ENCODE peak calls at places on chromosomes 13 and 19, in six cellular contexts. One of them, this sample, is unnamed. For H3K4me1, the result is how much of the 10 kb centered on the place peaks cover.

GRCh38 chr13:36382030-36382429 is 35.8 kb upstream of the SPART start:
- DNase-seq in CD8-positive, alpha-beta memory T cell: no peak
- DNase-seq in small intestine: no peak
- DNase-seq in body of pancreas: no peak
- DNase-seq in psoas muscle: no peak
- DNase-seq in fibroblast of lung: peak
- DNase-seq in this sample: no peak

GRCh38 chr13:65677906-65678305 is 1552.2 kb downstream of the PCDH9 start:
- DNase-seq in small intestine: no peak
- DNase-seq in psoas muscle: no peak
- DNase-seq in CD8-positive, alpha-beta memory T cell: no peak
- DNase-seq in body of pancreas: no peak
- DNase-seq in fibroblast of lung: peak
- DNase-seq in this sample: no peak

GRCh38 chr13:30276178-30276577 is 31.2 kb downstream of the KATNAL1 start:
- DNase-seq in fibroblast of lung: peak
- DNase-seq in body of pancreas: no peak
- DNase-seq in small intestine: no peak
- DNase-seq in psoas muscle: no peak
- DNase-seq in CD8-positive, alpha-beta memory T cell: no peak
- DNase-seq in this sample: no peak

GRCh38 chr13:44576396-44577235 is 486 bp upstream of the TSC22D1 start:
- DNase-seq in psoas muscle: peak
- DNase-seq in body of pancreas: peak
- DNase-seq in CD8-positive, alpha-beta memory T cell: peak
- DNase-seq in fibroblast of lung: no peak
- DNase-seq in small intestine: no peak
- DNase-seq in this sample: peak

GRCh38 chr13:112073245-112074138 is 6.5 kb downstream of the SOX1 start:
- DNase-seq in small intestine: no peak
- DNase-seq in body of pancreas: no peak
- DNase-seq in CD8-positive, alpha-beta memory T cell: no peak
- DNase-seq in fibroblast of lung: no peak
- DNase-seq in psoas muscle: no peak
- DNase-seq in this sample: no peak

GRCh38 chr13:87614276-87614675 is 56.9 kb upstream of the SLITRK5 start:
- DNase-seq in CD8-positive, alpha-beta memory T cell: no peak
- DNase-seq in psoas muscle: no peak
- DNase-seq in body of pancreas: no peak
- DNase-seq in fibroblast of lung: no peak
- DNase-seq in small intestine: no peak
- DNase-seq in this sample: no peak

GRCh38 chr19:23440791-23441190 is 45.5 kb upstream of the ZNF91 start:
- DNase-seq in body of pancreas: no peak
- DNase-seq in CD8-positive, alpha-beta memory T cell: no peak
- DNase-seq in psoas muscle: no peak
- DNase-seq in small intestine: no peak
- DNase-seq in fibroblast of lung: no peak
- DNase-seq in this sample: no peak

GRCh38 chr13:32911506-32911905 is 104.7 kb upstream of the KL start:
- DNase-seq in fibroblast of lung: no peak
- DNase-seq in small intestine: peak
- DNase-seq in psoas muscle: no peak
- DNase-seq in body of pancreas: no peak
- DNase-seq in CD8-positive, alpha-beta memory T cell: no peak
- DNase-seq in this sample: no peak

GRCh38 chr19:41175825-41176734 is 16.9 kb upstream of the CYP2S1 start:
- DNase-seq in body of pancreas: peak
- DNase-seq in psoas muscle: no peak
- DNase-seq in CD8-positive, alpha-beta memory T cell: no peak
- DNase-seq in small intestine: peak
- DNase-seq in fibroblast of lung: peak
- DNase-seq in this sample: no peak

GRCh38 chr19:39084732-39085080 is 538 bp downstream of the ACP7 start:
- DNase-seq in small intestine: no peak
- DNase-seq in fibroblast of lung: no peak
- DNase-seq in body of pancreas: no peak
- DNase-seq in psoas muscle: no peak
- DNase-seq in CD8-positive, alpha-beta memory T cell: no peak
- DNase-seq in this sample: no peak

GRCh38 chr13:31093145-31093885 is 68.4 kb downstream of the HSPH1 start:
- DNase-seq in CD8-positive, alpha-beta memory T cell: no peak
- DNase-seq in psoas muscle: no peak
- DNase-seq in small intestine: no peak
- DNase-seq in body of pancreas: no peak
- DNase-seq in fibroblast of lung: no peak
- DNase-seq in this sample: no peak

GRCh38 chr13:93932901-93933300 is 546.6 kb downstream of the DCT start:
- DNase-seq in small intestine: no peak
- DNase-seq in fibroblast of lung: peak
- DNase-seq in CD8-positive, alpha-beta memory T cell: no peak
- DNase-seq in psoas muscle: no peak
- DNase-seq in body of pancreas: no peak
- DNase-seq in this sample: no peak

GRCh38 chr13:62846302-62846701 is 1430.7 kb upstream of the PCDH20 start:
- DNase-seq in fibroblast of lung: peak
- DNase-seq in body of pancreas: no peak
- DNase-seq in psoas muscle: no peak
- DNase-seq in CD8-positive, alpha-beta memory T cell: no peak
- DNase-seq in small intestine: no peak
- DNase-seq in this sample: no peak

GRCh38 chr13:94707400-94708021 is 4.8 kb downstream of the SOX21 start:
- DNase-seq in small intestine: no peak
- DNase-seq in CD8-positive, alpha-beta memory T cell: no peak
- DNase-seq in body of pancreas: no peak
- DNase-seq in fibroblast of lung: no peak
- DNase-seq in psoas muscle: no peak
- DNase-seq in this sample: no peak

GRCh38 chr19:41784337-41785239 is 11.8 kb upstream of the CEACAM3 start:
- DNase-seq in CD8-positive, alpha-beta memory T cell: no peak
- DNase-seq in body of pancreas: no peak
- DNase-seq in small intestine: peak
- DNase-seq in psoas muscle: no peak
- DNase-seq in fibroblast of lung: no peak
- DNase-seq in this sample: no peak

GRCh38 chr19:17468302-17469091 is 1.8 kb upstream of the SLC27A1 start:
- DNase-seq in fibroblast of lung: peak
- DNase-seq in body of pancreas: peak
- DNase-seq in CD8-positive, alpha-beta memory T cell: no peak
- DNase-seq in small intestine: no peak
- DNase-seq in psoas muscle: peak
- DNase-seq in this sample: peak

GRCh38 chr13:50129065-50129922 is 114.0 kb downstream of the KCNRG start:
- DNase-seq in fibroblast of lung: no peak
- DNase-seq in CD8-positive, alpha-beta memory T cell: no peak
- DNase-seq in small intestine: no peak
- DNase-seq in psoas muscle: peak
- DNase-seq in body of pancreas: no peak
- DNase-seq in this sample: peak

GRCh38 chr13:79648191-79648590 is 167.2 kb downstream of the NDFIP2 start:
- DNase-seq in small intestine: no peak
- DNase-seq in psoas muscle: no peak
- DNase-seq in body of pancreas: no peak
- DNase-seq in CD8-positive, alpha-beta memory T cell: no peak
- DNase-seq in fibroblast of lung: no peak
- DNase-seq in this sample: no peak

GRCh38 chr13:34435338-34435737 is 506.7 kb upstream of the NBEA start:
- DNase-seq in fibroblast of lung: peak
- DNase-seq in small intestine: no peak
- DNase-seq in CD8-positive, alpha-beta memory T cell: no peak
- DNase-seq in psoas muscle: no peak
- DNase-seq in body of pancreas: no peak
- DNase-seq in this sample: no peak

GRCh38 chr13:113187905-113188595 is 20.4 kb downstream of the PCID2 start:
- DNase-seq in body of pancreas: no peak
- DNase-seq in fibroblast of lung: peak
- DNase-seq in small intestine: no peak
- DNase-seq in CD8-positive, alpha-beta memory T cell: no peak
- DNase-seq in psoas muscle: no peak
- DNase-seq in this sample: no peak

GRCh38 chr13:22049384-22049783 is 378.5 kb downstream of the FGF9 start:
- DNase-seq in body of pancreas: no peak
- DNase-seq in CD8-positive, alpha-beta memory T cell: no peak
- DNase-seq in small intestine: no peak
- DNase-seq in psoas muscle: no peak
- DNase-seq in fibroblast of lung: no peak
- DNase-seq in this sample: no peak

GRCh38 chr13:92390217-92390616 is 836.4 kb upstream of the GPC6 start:
- DNase-seq in psoas muscle: no peak
- DNase-seq in CD8-positive, alpha-beta memory T cell: no peak
- DNase-seq in body of pancreas: no peak
- DNase-seq in small intestine: no peak
- DNase-seq in fibroblast of lung: peak
- DNase-seq in this sample: no peak

GRCh38 chr19:44848036-44848804 is 2.1 kb downstream of the NECTIN2 start:
- DNase-seq in fibroblast of lung: peak
- DNase-seq in CD8-positive, alpha-beta memory T cell: no peak
- DNase-seq in body of pancreas: peak
- DNase-seq in small intestine: no peak
- DNase-seq in psoas muscle: no peak
- DNase-seq in this sample: peak

GRCh38 chr13:65582160-65582559 is 1648.0 kb downstream of the PCDH9 start:
- DNase-seq in fibroblast of lung: no peak
- DNase-seq in body of pancreas: no peak
- DNase-seq in CD8-positive, alpha-beta memory T cell: no peak
- DNase-seq in small intestine: no peak
- DNase-seq in psoas muscle: no peak
- DNase-seq in this sample: no peak

GRCh38 chr19:19642506-19643157 is 825 bp downstream of the GMIP start:
- DNase-seq in fibroblast of lung: no peak
- DNase-seq in psoas muscle: no peak
- DNase-seq in small intestine: peak
- DNase-seq in CD8-positive, alpha-beta memory T cell: peak
- DNase-seq in body of pancreas: no peak
- DNase-seq in this sample: no peak

GRCh38 chr13:62320129-62320724 is 904.6 kb upstream of the PCDH20 start:
- DNase-seq in fibroblast of lung: peak
- DNase-seq in CD8-positive, alpha-beta memory T cell: no peak
- DNase-seq in small intestine: peak
- DNase-seq in body of pancreas: no peak
- DNase-seq in psoas muscle: no peak
- DNase-seq in this sample: no peak

GRCh38 chr13:84405286-84405685 is 523.0 kb upstream of the SLITRK1 start:
- DNase-seq in fibroblast of lung: peak
- DNase-seq in psoas muscle: no peak
- DNase-seq in small intestine: no peak
- DNase-seq in body of pancreas: no peak
- DNase-seq in CD8-positive, alpha-beta memory T cell: no peak
- DNase-seq in this sample: no peak

DNA sequence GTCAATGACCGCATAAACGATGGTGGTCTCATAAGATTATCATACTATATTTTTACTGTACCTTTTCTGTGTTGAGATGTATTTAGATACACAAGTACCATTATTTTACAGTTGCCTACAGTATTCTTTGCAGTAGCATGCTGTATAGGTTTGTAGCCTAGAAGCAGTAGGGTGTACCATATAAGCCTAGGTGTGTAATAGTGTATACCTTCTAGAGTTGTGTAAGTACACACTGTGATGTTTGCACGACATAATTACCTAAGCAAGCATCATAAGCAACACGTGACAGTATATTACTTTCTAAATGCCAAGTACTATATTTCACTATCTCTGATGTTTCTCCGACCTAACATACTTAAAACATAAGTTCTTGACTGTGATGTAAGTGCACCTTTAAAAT is 2.7 kb downstream of the LPAR6 start:
- DNase-seq in CD8-positive, alpha-beta memory T cell: no peak
- DNase-seq in psoas muscle: no peak
- DNase-seq in body of pancreas: no peak
- DNase-seq in fibroblast of lung: no peak
- DNase-seq in small intestine: peak
- DNase-seq in this sample: no peak
- H3K4me1 ChIP-seq in CD8-positive, alpha-beta memory T cell: under half
- H3K4me1 ChIP-seq in psoas muscle: under half
- H3K4me1 ChIP-seq in body of pancreas: under half
- H3K4me1 ChIP-seq in fibroblast of lung: under half
- H3K4me1 ChIP-seq in small intestine: under half
- H3K4me1 ChIP-seq in this sample: under half

GRCh38 chr19:1668048-1668338 is 15.6 kb upstream of the TCF3 start:
- DNase-seq in small intestine: no peak
- DNase-seq in CD8-positive, alpha-beta memory T cell: no peak
- DNase-seq in body of pancreas: no peak
- DNase-seq in psoas muscle: no peak
- DNase-seq in fibroblast of lung: no peak
- DNase-seq in this sample: no peak

GRCh38 chr19:1668339-1669123 is 16.1 kb upstream of the TCF3 start:
- DNase-seq in CD8-positive, alpha-beta memory T cell: no peak
- DNase-seq in psoas muscle: no peak
- DNase-seq in fibroblast of lung: no peak
- DNase-seq in small intestine: no peak
- DNase-seq in body of pancreas: no peak
- DNase-seq in this sample: no peak

GRCh38 chr19:1665565-1666047 is 13.2 kb upstream of the TCF3 start:
- DNase-seq in body of pancreas: no peak
- DNase-seq in psoas muscle: no peak
- DNase-seq in CD8-positive, alpha-beta memory T cell: no peak
- DNase-seq in small intestine: no peak
- DNase-seq in fibroblast of lung: no peak
- DNase-seq in this sample: no peak

GRCh38 chr19:1661995-1662394 is 9.6 kb upstream of the TCF3 start:
- DNase-seq in CD8-positive, alpha-beta memory T cell: no peak
- DNase-seq in fibroblast of lung: no peak
- DNase-seq in psoas muscle: no peak
- DNase-seq in small intestine: no peak
- DNase-seq in body of pancreas: no peak
- DNase-seq in this sample: no peak

GRCh38 chr19:1663854-1664253 is 11.4 kb upstream of the TCF3 start:
- DNase-seq in body of pancreas: no peak
- DNase-seq in psoas muscle: no peak
- DNase-seq in small intestine: no peak
- DNase-seq in fibroblast of lung: no peak
- DNase-seq in CD8-positive, alpha-beta memory T cell: no peak
- DNase-seq in this sample: no peak
- H3K4me1 ChIP-seq in body of pancreas: under half
- H3K4me1 ChIP-seq in psoas muscle: under half
- H3K4me1 ChIP-seq in small intestine: under half
- H3K4me1 ChIP-seq in fibroblast of lung: under half
- H3K4me1 ChIP-seq in CD8-positive, alpha-beta memory T cell: under half
- H3K4me1 ChIP-seq in this sample: under half

DNA sequence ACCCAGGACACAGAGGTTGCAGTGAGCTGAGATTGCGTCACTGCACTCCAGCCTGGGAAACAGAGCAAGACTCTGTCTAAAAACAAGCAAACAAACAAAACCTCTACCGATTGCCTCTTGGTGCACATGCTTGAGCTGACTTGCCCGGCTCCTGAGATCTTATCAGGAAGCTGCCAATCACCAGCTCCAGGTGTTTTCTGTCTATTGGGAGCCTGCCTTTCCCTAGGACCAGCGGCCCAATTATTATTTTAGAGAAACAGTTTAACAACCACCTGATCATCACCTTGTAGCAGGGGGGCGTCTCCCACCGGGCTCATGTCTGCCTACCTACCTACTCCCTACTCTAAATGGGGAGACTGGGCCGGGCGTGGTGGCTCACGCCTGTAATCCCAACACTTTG is 10.8 kb downstream of the CLEC4M start:
- DNase-seq in CD8-positive, alpha-beta memory T cell: no peak
- DNase-seq in small intestine: no peak
- DNase-seq in psoas muscle: no peak
- DNase-seq in fibroblast of lung: no peak
- DNase-seq in body of pancreas: no peak
- DNase-seq in this sample: no peak
- H3K4me1 ChIP-seq in CD8-positive, alpha-beta memory T cell: under half
- H3K4me1 ChIP-seq in small intestine: under half
- H3K4me1 ChIP-seq in psoas muscle: under half
- H3K4me1 ChIP-seq in fibroblast of lung: under half
- H3K4me1 ChIP-seq in body of pancreas: under half
- H3K4me1 ChIP-seq in this sample: under half

GRCh38 chr19:48630289-48631036 is 6.7 kb downstream of the DBP start:
- DNase-seq in CD8-positive, alpha-beta memory T cell: no peak
- DNase-seq in body of pancreas: peak
- DNase-seq in psoas muscle: peak
- DNase-seq in fibroblast of lung: peak
- DNase-seq in small intestine: peak
- DNase-seq in this sample: peak
- H3K4me1 ChIP-seq in CD8-positive, alpha-beta memory T cell: under half
- H3K4me1 ChIP-seq in body of pancreas: under half
- H3K4me1 ChIP-seq in psoas muscle: under half
- H3K4me1 ChIP-seq in fibroblast of lung: under half
- H3K4me1 ChIP-seq in small intestine: under half
- H3K4me1 ChIP-seq in this sample: under half